ENCODE peak calls at places on chromosomes 7 and 10, in four cellular contexts. One of them, this sample, is unnamed.
A peak's percentile ranks its signal among the peaks of the same experiment; 100 is the strongest.

GRCh38 chr7:130494480-130494879 is 2.6 kb downstream of the MEST start:
- DNase-seq in SK-N-SH: no peak
- DNase-seq in HCT116: no peak
- DNase-seq in GM12878: no peak
- DNase-seq in this sample: no peak

GRCh38 chr7:106050743-106051110 is 61.4 kb downstream of the SYPL1 start:
- DNase-seq in GM12878: no peak
- DNase-seq in SK-N-SH: no peak
- DNase-seq in HCT116: no peak
- DNase-seq in this sample: no peak

GRCh38 chr7:131383417-131383816 is 55.7 kb downstream of the MKLN1 start:
- DNase-seq in HCT116: no peak
- DNase-seq in SK-N-SH: no peak
- DNase-seq in GM12878: no peak
- DNase-seq in this sample: no peak

GRCh38 chr10:70557876-70558275 is 44.7 kb downstream of the PRF1 start:
- DNase-seq in HCT116: no peak
- DNase-seq in SK-N-SH: no peak
- DNase-seq in GM12878: no peak
- DNase-seq in this sample: no peak

GRCh38 chr7:44617225-44617885 is 10.9 kb downstream of the OGDH start:
- DNase-seq in HCT116: no peak
- DNase-seq in GM12878: no peak
- DNase-seq in SK-N-SH: no peak
- DNase-seq in this sample: no peak

GRCh38 chr10:93386496-93387369 is 95.4 kb downstream of the MYOF start:
- DNase-seq in GM12878: no peak
- DNase-seq in SK-N-SH: no peak
- DNase-seq in HCT116: no peak
- DNase-seq in this sample: no peak

GRCh38 chr7:137038706-137039105 is 170.3 kb downstream of the CHRM2 start:
- DNase-seq in SK-N-SH: no peak
- DNase-seq in HCT116: no peak
- DNase-seq in GM12878: no peak
- DNase-seq in this sample: no peak

GRCh38 chr10:110868981-110869380 is 2.7 kb upstream of the PDCD4 start:
- DNase-seq in HCT116: no peak
- DNase-seq in GM12878: no peak
- DNase-seq in SK-N-SH: no peak
- DNase-seq in this sample: no peak

GRCh38 chr10:60862517-60862916 is 81.5 kb downstream of the RHOBTB1 start:
- DNase-seq in HCT116: no peak
- DNase-seq in GM12878: no peak
- DNase-seq in SK-N-SH: no peak
- DNase-seq in this sample: no peak
- TF ChIP-seq JUND in HCT116: no peak
- TF ChIP-seq JUND in GM12878: no peak
- TF ChIP-seq JUND in SK-N-SH: no peak
- TF ChIP-seq JUND in this sample: no peak

GRCh38 chr10:76878514-76878913 is 759.1 kb downstream of the KCNMA1 start:
- DNase-seq in GM12878: no peak
- DNase-seq in SK-N-SH: no peak
- DNase-seq in HCT116: no peak
- DNase-seq in this sample: no peak
- TF ChIP-seq JUND in GM12878: no peak
- TF ChIP-seq JUND in SK-N-SH: no peak
- TF ChIP-seq JUND in HCT116: no peak
- TF ChIP-seq JUND in this sample: no peak

GRCh38 chr7:77338883-77339629 is 77.1 kb downstream of the GSAP start:
- DNase-seq in GM12878: no peak
- DNase-seq in HCT116: no peak
- DNase-seq in SK-N-SH: no peak
- DNase-seq in this sample: no peak
- TF ChIP-seq JUND in GM12878: no peak
- TF ChIP-seq JUND in HCT116: no peak
- TF ChIP-seq JUND in SK-N-SH: no peak
- TF ChIP-seq JUND in this sample: no peak

GRCh38 chr10:59907918-59908807 is 1.8 kb upstream of the CCDC6 start:
- DNase-seq in GM12878: no peak
- DNase-seq in HCT116: peak; percentile 77
- DNase-seq in SK-N-SH: no peak
- DNase-seq in this sample: peak; percentile 93
- TF ChIP-seq JUND in GM12878: no peak
- TF ChIP-seq JUND in HCT116: no peak
- TF ChIP-seq JUND in SK-N-SH: no peak
- TF ChIP-seq JUND in this sample: peak; percentile 30